ENCODE peak calls at places on chromosomes 7 and 10, in seven cellular contexts. O is dorsolateral prefrontal cortex; V is stimulated activated CD8-positive, alpha-beta memory T cell treated with anti-CD3 and anti-CD28 coated beads, Interleukin-12 subunit alpha, Interleukin-12 subunit beta, amount 100 ng/mL, for 4 hours; E is HFFc6; S is Calu3; N is central memory CD4-positive, alpha-beta T cell; A is globus pallidus. R is an unnamed sample.

GRCh38 chr10:70495691-70496261 is 17.2 kb downstream of the PALD1 start:
- DNase-seq in O (no peak), V (no peak), E (no peak), S (no peak), N (no peak), A (no peak), R (no peak)

GRCh38 chr10:103442031-103442461 is 10.1 kb downstream of the CALHM2 start:
- DNase-seq in O (no peak), V (no peak), E (no peak), S (no peak), N (no peak), A (peak), R (peak)

GRCh38 chr7:121076350-121077164 is 88.0 kb downstream of the CPED1 start:
- DNase-seq in O (no peak), V (no peak), E (peak), S (no peak), N (no peak), A (no peak), R (no peak)

GRCh38 chr10:87546971-87547413 is 42.3 kb downstream of the MINPP1 start:
- DNase-seq in O (no peak), V (no peak), E (peak), S (no peak), N (no peak), A (no peak), R (no peak)

GRCh38 chr10:35386594-35387174 is 50.4 kb downstream of the CCNY start:
- DNase-seq in O (no peak), V (no peak), E (no peak), S (peak), N (no peak), A (no peak), R (no peak)

GRCh38 chr7:51430480-51431086 is 114.0 kb upstream of the COBL start:
- DNase-seq in O (peak), V (no peak), E (peak), S (peak), N (peak), A (peak), R (peak)

GRCh38 chr7:16739863-16740622 is 13.5 kb upstream of the TSPAN13 start:
- DNase-seq in O (peak), V (no peak), E (peak), S (no peak), N (no peak), A (no peak), R (no peak)

GRCh38 chr10:124005091-124005490 is 88.3 kb downstream of the CHST15 start:
- DNase-seq in O (no peak), V (no peak), E (no peak), S (no peak), N (no peak), A (no peak), R (no peak)

R was measured in midbrain.